ENCODE peak calls at places on chromosomes 7 and 10, in seven cellular contexts. Y is MCF 10A; U is LoVo; Z is stimulated activated CD4-positive, alpha-beta T cell treated with anti-CD3 and anti-CD28 coated beads, Interleukin-1b, Interleukin-23, amount 100 ng/mL, for 24 hours; N is HT-29; P is memory B cell; C is amniotic stem cell. G is an unnamed sample.
A peak's percentile ranks its signal among the peaks of the same experiment; 100 is the strongest.

GRCh38 chr10:72037811-72038210 is 50.5 kb downstream of the SPOCK2 start:
- DNase-seq in P (no peak), N (no peak), U (no peak), Z (no peak), Y (no peak), C (no peak), G (no peak)

GRCh38 chr7:46559194-46559576 is 638.1 kb upstream of the IGFBP3 start:
- DNase-seq in Y (peak; percentile 84), P (no peak), U (peak; percentile 33), Z (no peak), N (no peak), C (no peak), G (no peak)

GRCh38 chr7:73903321-73904218 is 42.6 kb downstream of the TMEM270 start:
- DNase-seq in Y (no peak), U (no peak), N (no peak), Z (no peak), C (no peak), P (no peak), G (no peak)

GRCh38 chr7:27203964-27204594 is 4.2 kb upstream of the HOXA13 start:
- DNase-seq in P (no peak), Y (no peak), N (peak; percentile 70), Z (no peak), U (no peak), C (no peak), G (no peak)

GRCh38 chr10:69449841-69450240 is 1.4 kb upstream of the TSPAN15 start:
- DNase-seq in P (no peak), Y (peak; percentile 67), C (no peak), N (peak; percentile 96), U (peak; percentile 85), Z (no peak), G (peak; percentile 92)

GRCh38 chr10:44071479-44071878 is 313.4 kb downstream of the CXCL12 start:
- DNase-seq in Z (no peak), N (no peak), U (no peak), Y (peak; percentile 4), C (peak; percentile 55), P (no peak), G (no peak)

GRCh38 chr7:157952841-157953645 is 616.2 kb downstream of the DNAJB6 start:
- DNase-seq in P (no peak), N (no peak), C (no peak), U (no peak), Z (no peak), Y (no peak), G (no peak)

GRCh38 chr7:17996442-17997223 is 31.0 kb downstream of the PRPS1L1 start:
- DNase-seq in N (no peak), Y (no peak), P (no peak), Z (no peak), C (no peak), U (no peak), G (no peak)

GRCh38 chr7:55476071-55476803 is 96.1 kb downstream of the VOPP1 start:
- DNase-seq in P (no peak), Y (no peak), C (no peak), Z (no peak), U (no peak), N (no peak), G (no peak)

GRCh38 chr10:124106241-124106905 is 13.0 kb upstream of the CHST15 start:
- DNase-seq in Z (no peak), P (no peak), N (peak; percentile 12), C (no peak), Y (peak; percentile 97), U (peak; percentile 32), G (no peak)

GRCh38 chr7:92782236-92782635 is 54.1 kb downstream of the CDK6 start:
- DNase-seq in P (no peak), Z (no peak), Y (no peak), N (no peak), U (peak; percentile 35), C (no peak), G (peak; percentile 46)

GRCh38 chr10:23065549-23065948 is 29.8 kb upstream of the MSRB2 start:
- DNase-seq in U (peak; percentile 61), Y (peak; percentile 78), C (peak; percentile 1), P (no peak), Z (no peak), N (peak; percentile 51), G (no peak)

GRCh38 chr7:115099906-115100305 is 178.0 kb downstream of the MDFIC start:
- DNase-seq in Y (peak; percentile 26), P (no peak), U (peak; percentile 53), Z (no peak), C (peak; percentile 38), N (peak; percentile 74), G (peak; percentile 91)

GRCh38 chr10:132131581-132132250 is 55.0 kb upstream of the DPYSL4 start:
- DNase-seq in N (no peak), C (no peak), U (no peak), P (no peak), Z (no peak), Y (no peak), G (no peak)

GRCh38 chr10:58718596-58718995 is 205.9 kb downstream of the BICC1 start:
- DNase-seq in Z (no peak), P (no peak), Y (no peak), C (no peak), N (no peak), U (no peak), G (no peak)

GRCh38 chr10:18238875-18239485 is 98.8 kb downstream of the CACNB2 start:
- DNase-seq in C (no peak), Y (peak; percentile 57), P (no peak), N (peak; percentile 32), U (peak; percentile 47), Z (no peak), G (peak; percentile 63)

GRCh38 chr10:36574212-36574611 is 551.2 kb upstream of the ANKRD30A start:
- DNase-seq in Y (no peak), C (no peak), P (no peak), Z (no peak), N (no peak), U (no peak), G (no peak)

GRCh38 chr7:135322571-135323340 is 89.1 kb downstream of the STRA8 start:
- DNase-seq in P (no peak), Y (no peak), N (no peak), C (no peak), Z (no peak), U (no peak), G (no peak)

GRCh38 chr7:104130726-104131125 is 77.1 kb downstream of the ORC5 start:
- DNase-seq in C (no peak), Z (no peak), Y (peak; percentile 5), P (no peak), U (no peak), N (no peak), G (no peak)

GRCh38 chr7:135938563-135938962 is 38.6 kb downstream of the MTPN start:
- DNase-seq in N (no peak), C (no peak), P (no peak), Y (no peak), Z (no peak), U (no peak), G (no peak)

GRCh38 chr10:117391436-117392205 is 16.4 kb upstream of the PDZD8 start:
- DNase-seq in U (no peak), P (no peak), Z (no peak), Y (no peak), N (peak; percentile 28), C (no peak), G (no peak)

GRCh38 chr10:86205086-86205760 is 161.4 kb downstream of the GRID1 start:
- DNase-seq in N (no peak), Y (no peak), P (no peak), C (no peak), U (no peak), Z (no peak), G (no peak)

GRCh38 chr7:151896486-151896885 is 19.6 kb upstream of the PRKAG2 start:
- DNase-seq in P (no peak), Y (no peak), C (no peak), U (no peak), Z (no peak), N (no peak), G (peak; percentile 29)

GRCh38 chr10:44352316-44353127 is 32.4 kb downstream of the CXCL12 start:
- DNase-seq in U (no peak), Z (no peak), P (no peak), Y (no peak), C (no peak), N (no peak), G (no peak)

GRCh38 chr10:60819271-60819670 is 41.0 kb downstream of the CDK1 start:
- DNase-seq in Z (no peak), Y (no peak), N (no peak), U (no peak), P (no peak), C (no peak), G (no peak)

GRCh38 chr10:95406651-95407280 is 116.0 kb upstream of the PDLIM1 start:
- DNase-seq in P (no peak), U (peak; percentile 69), C (no peak), Z (no peak), N (peak; percentile 58), Y (peak; percentile 88), G (peak; percentile 33)

GRCh38 chr10:110733256-110733952 is 89.3 kb downstream of the RBM20 start:
- DNase-seq in N (no peak), Y (peak; percentile 25), P (no peak), C (no peak), U (peak; percentile 27), Z (no peak), G (no peak)

GRCh38 chr7:119415682-119416081 is 857.3 kb upstream of the KCND2 start:
- DNase-seq in N (no peak), C (no peak), U (no peak), Z (no peak), Y (no peak), P (no peak), G (no peak)

GRCh38 chr10:110081914-110082313 is 74.1 kb downstream of the ADD3 start:
- DNase-seq in Z (no peak), Y (peak; percentile 52), N (peak; percentile 59), U (peak; percentile 26), P (no peak), C (no peak), G (peak; percentile 94)

GRCh38 chr7:148662646-148663045 is 36.1 kb upstream of the CUL1 start:
- DNase-seq in P (no peak), C (no peak), Y (peak; percentile 13), N (no peak), Z (no peak), U (peak; percentile 22), G (no peak)